ENCODE peak calls at places on chromosomes 2 and 18, in seven cellular contexts. O, V, R, J, U, P and A are unnamed samples.

GRCh38 chr2:105690566-105690965 is 54.1 kb upstream of the NCK2 start:
- DNase-seq in V (no peak), J (no peak), R (no peak), U (no peak), P (no peak), O (no peak), A (no peak)

GRCh38 chr2:18167871-18168270 is 289.4 kb downstream of the KCNS3 start:
- DNase-seq in U (no peak), V (no peak), J (no peak), R (no peak), O (peak; percentile 41), P (no peak), A (no peak)

GRCh38 chr18:52311331-52311730 is 28.7 kb upstream of the DCC start:
- DNase-seq in U (no peak), P (no peak), V (no peak), O (no peak), R (no peak), J (no peak), A (no peak)

GRCh38 chr18:36075862-36076587 is 8.7 kb upstream of the RPRD1A start:
- DNase-seq in U (peak; percentile 99), O (peak; percentile 48), R (no peak), P (peak; percentile 82), J (no peak), V (no peak), A (no peak)

GRCh38 chr2:54572636-54573531 is 116.8 kb downstream of the SPTBN1 start:
- DNase-seq in J (no peak), U (peak; percentile 93), V (no peak), P (peak; percentile 68), O (peak; percentile 43), R (no peak), A (peak; percentile 92)

GRCh38 chr2:191304939-191305875 is 60.0 kb downstream of the MYO1B start:
- DNase-seq in J (no peak), U (peak; percentile 80), V (no peak), O (no peak), R (no peak), P (peak; percentile 84), A (peak; percentile 21)

GRCh38 chr2:23760746-23761145 is 166.2 kb downstream of the ATAD2B start:
- DNase-seq in J (peak; percentile 18), R (no peak), O (peak; percentile 56), V (no peak), P (peak; percentile 72), U (peak; percentile 66), A (peak; percentile 44)

GRCh38 chr2:37623971-37624897 is 47.2 kb downstream of the CDC42EP3 start:
- DNase-seq in J (no peak), R (no peak), U (peak; percentile 81), V (no peak), P (peak; percentile 78), O (peak; percentile 52), A (no peak)

GRCh38 chr2:54897420-54898310 is 152.6 kb downstream of the RTN4 start:
- DNase-seq in J (no peak), R (no peak), P (no peak), V (no peak), O (no peak), U (no peak), A (no peak)

GRCh38 chr2:63712748-63713147 is 124.0 kb downstream of the MDH1 start:
- DNase-seq in U (peak; percentile 21), O (no peak), V (peak; percentile 2), J (no peak), R (no peak), P (peak; percentile 94), A (no peak)

GRCh38 chr2:167264380-167264779 is 376.1 kb downstream of the XIRP2 start:
- DNase-seq in U (peak; percentile 29), P (peak; percentile 16), J (no peak), R (peak; percentile 54), O (peak; percentile 71), V (no peak), A (peak; percentile 25)

GRCh38 chr2:15498554-15498953 is 62.6 kb downstream of the NBAS start:
- DNase-seq in J (no peak), U (no peak), V (no peak), O (no peak), P (no peak), R (no peak), A (no peak)

GRCh38 chr2:46731280-46731679 is 184.3 kb downstream of the MCFD2 start:
- DNase-seq in U (no peak), V (no peak), O (no peak), R (no peak), J (no peak), P (no peak), A (no peak)

GRCh38 chr18:23756590-23757540 is 67.6 kb downstream of the LAMA3 start:
- DNase-seq in R (peak; percentile 55), U (no peak), J (no peak), V (no peak), P (no peak), O (no peak), A (no peak)

GRCh38 chr2:1854747-1855146 is 110.4 kb upstream of the PXDN start:
- DNase-seq in R (peak; percentile 80), O (peak; percentile 30), U (no peak), J (no peak), V (peak; percentile 50), P (peak; percentile 64), A (no peak)

GRCh38 chr2:206800501-206801416 is 35.4 kb downstream of the FASTKD2 start:
- DNase-seq in U (peak; percentile 81), J (peak; percentile 47), V (peak; percentile 61), O (peak; percentile 82), P (peak; percentile 87), R (peak; percentile 72), A (peak; percentile 82)

GRCh38 chr2:99877963-99878362 is 264.4 kb downstream of the AFF3 start:
- DNase-seq in P (no peak), R (no peak), J (no peak), U (peak; percentile 24), O (no peak), V (no peak), A (no peak)

GRCh38 chr2:26033270-26033768 is 565 bp upstream of the RAB10 start:
- DNase-seq in J (peak; percentile 71), R (no peak), V (peak; percentile 69), U (peak; percentile 91), P (peak; percentile 91), O (peak; percentile 87), A (peak; percentile 77)

GRCh38 chr2:39697480-39697879 is 31.8 kb downstream of the TMEM178A start:
- DNase-seq in O (no peak), V (no peak), U (no peak), P (no peak), J (no peak), R (no peak), A (peak; percentile 10)

GRCh38 chr2:39701137-39701536 is 35.4 kb downstream of the TMEM178A start:
- DNase-seq in R (no peak), P (no peak), J (no peak), O (no peak), V (no peak), U (no peak), A (no peak)

GRCh38 chr2:39693275-39693674 is 27.6 kb downstream of the TMEM178A start:
- DNase-seq in P (no peak), V (no peak), U (no peak), O (no peak), J (no peak), R (no peak), A (no peak)

GRCh38 chr2:39696838-39697237 is 31.1 kb downstream of the TMEM178A start:
- DNase-seq in J (no peak), R (no peak), V (peak; percentile 6), P (peak; percentile 70), U (peak; percentile 76), O (peak; percentile 65), A (peak; percentile 84)

GRCh38 chr2:39696072-39696471 is 30.4 kb downstream of the TMEM178A start:
- DNase-seq in R (no peak), V (no peak), U (peak; percentile 88), O (no peak), J (no peak), P (peak; percentile 76), A (peak; percentile 60)
- H3K9ac ChIP-seq in R (no peak overlapping the region), V (no peak overlapping the region), U (no peak overlapping the region), O (no peak overlapping the region), J (no peak overlapping the region), P (no peak overlapping the region), A (no peak overlapping the region)

GRCh38 chr18:12028040-12028628 is 46.8 kb downstream of the IMPA2 start:
- DNase-seq in O (no peak), U (no peak), R (no peak), V (no peak), P (no peak), J (no peak), A (no peak)
- H3K27ac ChIP-seq in O (no peak overlapping the region), U (no peak overlapping the region), R (no peak overlapping the region), V (no peak overlapping the region), P (no peak overlapping the region), J (no peak overlapping the region), A (no peak overlapping the region)

DNA sequence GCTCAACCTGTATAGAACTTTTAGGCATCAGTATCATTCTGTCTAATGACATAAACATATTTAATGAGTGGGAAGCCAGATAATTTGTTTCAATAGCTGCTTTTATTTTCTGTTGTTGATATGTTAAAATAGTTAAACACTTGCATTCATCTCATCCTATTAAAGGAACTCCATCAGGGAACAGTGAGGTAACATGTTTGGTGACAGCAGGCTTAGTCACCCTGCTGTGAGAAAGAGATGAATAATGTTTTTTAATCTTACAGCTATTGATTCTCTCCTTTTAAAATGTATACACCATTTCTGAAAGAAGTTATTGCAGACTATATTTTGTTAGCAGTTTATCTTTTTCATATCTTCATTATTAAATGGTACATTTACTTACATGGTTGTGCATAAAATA is 123.3 kb upstream of the CWC22 start:
- DNase-seq in V (no peak), R (no peak), O (peak; percentile 72), P (peak; percentile 77), J (no peak), U (peak; percentile 24), A (no peak)
- H3K9ac ChIP-seq in V (no peak overlapping the region), R (no peak overlapping the region), O (no peak overlapping the region), P (no peak overlapping the region), J (no peak overlapping the region), U (no peak overlapping the region), A (no peak overlapping the region)

GRCh38 chr18:46559296-46559695 is 97.7 kb downstream of the LOXHD1 start:
- DNase-seq in O (no peak), J (no peak), R (no peak), U (no peak), P (no peak), V (no peak), A (no peak)
- H3K27ac ChIP-seq in O (no peak overlapping the region), J (no peak overlapping the region), R (no peak overlapping the region), U (no peak overlapping the region), P (no peak overlapping the region), V (no peak overlapping the region), A (no peak overlapping the region)

DNA sequence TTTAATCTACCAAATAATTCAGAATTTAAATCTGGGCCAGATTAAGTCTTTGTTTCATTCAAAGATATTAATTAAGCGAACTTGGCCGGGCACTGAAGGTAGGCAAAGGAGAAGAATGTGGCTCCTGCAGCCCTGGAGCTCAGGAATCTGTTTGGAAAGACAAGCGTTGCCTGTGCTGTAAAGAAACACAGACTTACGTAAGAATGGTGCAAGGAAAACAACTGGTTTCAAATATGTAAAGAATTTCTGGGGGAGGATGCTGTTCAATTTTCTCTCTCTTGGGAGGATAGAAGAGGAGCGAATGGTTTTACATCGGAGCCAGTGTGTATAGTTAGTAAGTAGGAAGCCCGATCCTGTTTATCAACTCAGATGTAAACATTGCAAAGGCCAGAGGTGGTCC is 455.9 kb downstream of the LPIN1 start:
- DNase-seq in J (no peak), O (no peak), U (peak; percentile 36), R (no peak), P (peak; percentile 32), V (no peak), A (no peak)
- H3K9ac ChIP-seq in J (no peak overlapping the region), O (no peak overlapping the region), U (peak overlapping the region; percentile 13), R (no peak overlapping the region), P (no peak overlapping the region), V (no peak overlapping the region), A (no peak overlapping the region)